ENCODE peak calls at places on chromosomes 2 and 18, in ten cellular contexts. H is psoas muscle, P is right cardiac atrium, O is ovary, Y is mesenchymal stem cell, G is mesendoderm, K is body of pancreas, I is hepatocyte, F is SJSA1, J is GM23248. N is an unnamed sample.

GRCh38 chr2:16238001-16238755 is 297.8 kb downstream of the MYCN start:
- DNase-seq in H (no peak), P (no peak), O (no peak), Y (no peak), G (no peak), K (no peak), I (no peak), F (no peak), J (no peak), N (no peak)

GRCh38 chr18:24632158-24632988 is 171.9 kb downstream of the HRH4 start:
- DNase-seq in H (no peak), P (peak; percentile 31), O (no peak), Y (no peak), G (no peak), K (no peak), I (no peak), F (no peak), J (no peak), N (no peak)

GRCh38 chr2:60960706-60961105 is 56.8 kb upstream of the PEX13 start:
- DNase-seq in H (no peak), P (no peak), O (no peak), Y (no peak), G (no peak), K (no peak), I (no peak), F (no peak), J (peak; percentile 8), N (no peak)

GRCh38 chr2:241609859-241610793 is 26.8 kb downstream of the THAP4 start:
- DNase-seq in H (peak; percentile 93), P (peak; percentile 94), O (peak; percentile 86), Y (peak; percentile 86), G (peak; percentile 98), K (peak; percentile 86), I (peak; percentile 96), F (peak; percentile 65), J (peak; percentile 95), N (peak; percentile 90)

GRCh38 chr2:236612737-236613136 is 43.1 kb downstream of the ACKR3 start:
- DNase-seq in H (no peak), P (no peak), O (no peak), Y (no peak), G (no peak), K (peak; percentile 81), I (no peak), F (no peak), J (no peak), N (no peak)

GRCh38 chr18:13279181-13280065 is 60.9 kb downstream of the LDLRAD4 start:
- DNase-seq in H (no peak), P (no peak), O (no peak), Y (no peak), G (peak; percentile 76), K (no peak), I (no peak), F (no peak), J (no peak), N (peak; percentile 51)

GRCh38 chr2:79831919-79832318 is 319.1 kb downstream of the CTNNA2 start:
- DNase-seq in H (no peak), P (no peak), O (no peak), Y (no peak), G (no peak), K (no peak), I (no peak), F (no peak), J (no peak), N (no peak)

GRCh38 chr2:73423913-73424312 is 38.3 kb downstream of the ALMS1 start:
- DNase-seq in H (no peak), P (no peak), O (no peak), Y (no peak), G (no peak), K (no peak), I (no peak), F (no peak), J (no peak), N (no peak)

GRCh38 chr18:26317353-26317865 is 91.2 kb downstream of the TAF4B start:
- DNase-seq in H (no peak), P (no peak), O (no peak), Y (peak; percentile 34), G (no peak), K (no peak), I (no peak), F (peak; percentile 12), J (no peak), N (no peak)

GRCh38 chr2:191122638-191123294 is 28.0 kb downstream of the STAT4 start:
- DNase-seq in H (no peak), P (no peak), O (no peak), Y (no peak), G (no peak), K (no peak), I (no peak), F (no peak), J (no peak), N (no peak)

GRCh38 chr2:223204537-223204936 is 152.5 kb downstream of the KCNE4 start:
- DNase-seq in H (no peak), P (no peak), O (no peak), Y (no peak), G (no peak), K (no peak), I (no peak), F (no peak), J (no peak), N (no peak)

GRCh38 chr2:219218279-219219112 is at the start of gene ABCB6:
- DNase-seq in H (peak; percentile 99), P (peak; percentile 100), O (peak; percentile 99), Y (peak; percentile 94), G (peak; percentile 96), K (peak; percentile 96), I (peak; percentile 96), F (peak; percentile 90), J (peak; percentile 96), N (peak; percentile 81)

GRCh38 chr2:224263571-224264043 is 138.3 kb downstream of the FAM124B start:
- DNase-seq in H (no peak), P (no peak), O (no peak), Y (peak; percentile 28), G (no peak), K (no peak), I (no peak), F (no peak), J (peak; percentile 69), N (no peak)

DNA sequence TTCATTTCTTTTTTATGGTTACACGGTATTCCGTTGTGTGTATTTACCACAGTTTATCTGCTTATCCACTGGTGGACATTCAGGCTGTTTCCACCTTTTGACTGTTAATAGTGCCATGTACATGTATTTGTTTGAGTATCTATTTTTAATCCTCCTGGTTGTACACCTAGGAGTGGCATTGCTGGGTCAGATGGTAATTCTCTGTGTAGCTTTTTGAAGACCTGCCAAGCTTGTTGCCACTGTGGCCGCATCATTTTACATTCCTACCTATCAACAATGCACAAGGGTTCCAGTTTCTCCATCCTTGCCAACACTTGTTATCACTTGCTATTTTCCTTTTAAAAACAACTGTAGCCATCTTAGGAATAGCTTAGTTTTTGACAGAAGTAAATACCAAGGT is 13.3 kb downstream of the MPHOSPH10 start:
- DNase-seq in H (no peak), P (no peak), O (no peak), Y (no peak), G (no peak), K (no peak), I (no peak), F (no peak), J (no peak), N (no peak)
- H3K4me1 ChIP-seq in H (peaks cover 10% of the 10 kb centered on the region), P (no peaks in the 10 kb centered on the region), O (no peaks in the 10 kb centered on the region), Y (no peaks in the 10 kb centered on the region), G (no peaks in the 10 kb centered on the region), K (no peaks in the 10 kb centered on the region), I (no peaks in the 10 kb centered on the region), F (no peaks in the 10 kb centered on the region), J (no peaks in the 10 kb centered on the region), N (no peaks in the 10 kb centered on the region)

GRCh38 chr2:19351914-19352697 is 6.3 kb downstream of the OSR1 start:
- DNase-seq in H (peak; percentile 59), P (no peak), O (no peak), Y (no peak), G (peak; percentile 17), K (no peak), I (no peak), F (no peak), J (no peak), N (no peak)
- H3K4me3 ChIP-seq in H (peak overlapping the region; percentile 22), P (peak overlapping the region; percentile 12), O (no peak overlapping the region), Y (no peak overlapping the region), G (no peak overlapping the region), K (no peak overlapping the region), I (no peak overlapping the region), F (no peak overlapping the region), J (no peak overlapping the region), N (no peak overlapping the region)

GRCh38 chr18:8264861-8265411 is 344.3 kb upstream of the RAB12 start:
- DNase-seq in H (no peak), P (no peak), O (no peak), Y (peak; percentile 12), G (no peak), K (no peak), I (peak; percentile 26), F (no peak), J (no peak), N (no peak)

GRCh38 chr18:8260847-8261246 is 348.4 kb upstream of the RAB12 start:
- DNase-seq in H (no peak), P (no peak), O (no peak), Y (no peak), G (no peak), K (no peak), I (no peak), F (no peak), J (no peak), N (no peak)

GRCh38 chr18:8260319-8260718 is 348.9 kb upstream of the RAB12 start:
- DNase-seq in H (no peak), P (no peak), O (no peak), Y (no peak), G (peak; percentile 61), K (no peak), I (no peak), F (no peak), J (peak; percentile 13), N (no peak)

GRCh38 chr18:8262221-8262620 is 347.0 kb upstream of the RAB12 start:
- DNase-seq in H (no peak), P (no peak), O (no peak), Y (no peak), G (no peak), K (no peak), I (no peak), F (no peak), J (no peak), N (no peak)

GRCh38 chr18:8261651-8262091 is 347.6 kb upstream of the RAB12 start:
- DNase-seq in H (no peak), P (no peak), O (no peak), Y (no peak), G (no peak), K (no peak), I (no peak), F (no peak), J (no peak), N (no peak)
- H3K4me1 ChIP-seq in H (no peaks in the 10 kb centered on the region), P (no peaks in the 10 kb centered on the region), O (no peaks in the 10 kb centered on the region), Y (peaks cover 3% of the 10 kb centered on the region), G (no peaks in the 10 kb centered on the region), K (peaks cover 5% of the 10 kb centered on the region), I (no peaks in the 10 kb centered on the region), F (peaks cover 9% of the 10 kb centered on the region), J (no peaks in the 10 kb centered on the region), N (no peaks in the 10 kb centered on the region)

GRCh38 chr18:48947583-48947982 is 3.2 kb downstream of the SMAD7 start:
- DNase-seq in H (peak; percentile 79), P (peak; percentile 85), O (no peak), Y (peak; percentile 22), G (no peak), K (peak; percentile 37), I (peak; percentile 36), F (peak; percentile 50), J (peak; percentile 71), N (no peak)
- H3K4me3 ChIP-seq in H (peak overlapping the region; percentile 79), P (peak overlapping the region; percentile 63), O (peak overlapping the region; percentile 77), Y (peak overlapping the region; percentile 73), G (peak overlapping the region; percentile 99), K (peak overlapping the region; percentile 53), I (peak overlapping the region; percentile 92), F (peak overlapping the region; percentile 99), J (peak overlapping the region; percentile 87), N (peak overlapping the region; percentile 77)

GRCh38 chr2:197244349-197244748 is 66.2 kb downstream of the ANKRD44 start:
- DNase-seq in H (no peak), P (no peak), O (no peak), Y (no peak), G (no peak), K (no peak), I (no peak), F (no peak), J (no peak), N (no peak)
- H3K4me1 ChIP-seq in H (no peaks in the 10 kb centered on the region), P (peaks cover 4% of the 10 kb centered on the region), O (no peaks in the 10 kb centered on the region), Y (no peaks in the 10 kb centered on the region), G (no peaks in the 10 kb centered on the region), K (no peaks in the 10 kb centered on the region), I (no peaks in the 10 kb centered on the region), F (peaks cover 7% of the 10 kb centered on the region), J (no peaks in the 10 kb centered on the region), N (peaks cover 98% of the 10 kb centered on the region)

N was measured in CD4-positive, alpha-beta memory T cell.